ENCODE peak calls at places on chromosomes 2 and 18, in four cellular contexts. O is GM12891, H is GM12878, L is HL-60. G is an unnamed sample.

GRCh38 chr2:47031909-47032668 is 116.5 kb upstream of the MCFD2 start:
- DNase-seq in L (no peak), O (no peak), H (no peak), G (no peak)

GRCh38 chr2:232013701-232014353 is 52.3 kb downstream of the DIS3L2 start:
- DNase-seq in O (no peak), H (peak; percentile 19), L (peak; percentile 25), G (no peak)

GRCh38 chr2:113084249-113085000 is 16.7 kb downstream of the IL1F10 start:
- DNase-seq in O (no peak), L (peak; percentile 15), H (no peak), G (no peak)

GRCh38 chr2:39697480-39697879 is 31.8 kb downstream of the TMEM178A start:
- DNase-seq in O (no peak), H (no peak), L (no peak), G (no peak)

GRCh38 chr2:160409480-160409879 is 84.1 kb downstream of the RBMS1 start:
- DNase-seq in H (no peak), O (no peak), L (no peak), G (no peak)

GRCh38 chr2:85539361-85540130 is 578 bp downstream of the MAT2A start:
- DNase-seq in H (peak; percentile 36), O (no peak), L (peak; percentile 58), G (peak; percentile 86)

GRCh38 chr18:22349966-22350365 is 67.7 kb downstream of the CTAGE1 start:
- DNase-seq in L (no peak), H (no peak), O (no peak), G (no peak)

GRCh38 chr2:20093263-20094141 is 42.1 kb upstream of the LAPTM4A start:
- DNase-seq in O (no peak), H (no peak), L (peak; percentile 10), G (no peak)

GRCh38 chr2:240645346-240646060 is 20.2 kb downstream of the GPR35 start:
- DNase-seq in L (no peak), H (no peak), O (peak; percentile 20), G (no peak)

GRCh38 chr2:12923907-12924610 is 207.3 kb downstream of the TRIB2 start:
- DNase-seq in H (no peak), L (no peak), O (no peak), G (no peak)

GRCh38 chr18:9915291-9916066 is 1.7 kb downstream of the VAPA start:
- DNase-seq in O (no peak), H (no peak), L (no peak), G (no peak)

GRCh38 chr18:9916814-9917213 is 3.0 kb downstream of the VAPA start:
- DNase-seq in H (no peak), L (no peak), O (no peak), G (no peak)

GRCh38 chr18:9914334-9914583 is 443 bp downstream of the VAPA start:
- DNase-seq in H (no peak), O (no peak), L (no peak), G (no peak)

GRCh38 chr18:9914584-9915290 is 921 bp downstream of the VAPA start:
- DNase-seq in O (peak; percentile 52), H (no peak), L (peak; percentile 85), G (no peak)

DNA sequence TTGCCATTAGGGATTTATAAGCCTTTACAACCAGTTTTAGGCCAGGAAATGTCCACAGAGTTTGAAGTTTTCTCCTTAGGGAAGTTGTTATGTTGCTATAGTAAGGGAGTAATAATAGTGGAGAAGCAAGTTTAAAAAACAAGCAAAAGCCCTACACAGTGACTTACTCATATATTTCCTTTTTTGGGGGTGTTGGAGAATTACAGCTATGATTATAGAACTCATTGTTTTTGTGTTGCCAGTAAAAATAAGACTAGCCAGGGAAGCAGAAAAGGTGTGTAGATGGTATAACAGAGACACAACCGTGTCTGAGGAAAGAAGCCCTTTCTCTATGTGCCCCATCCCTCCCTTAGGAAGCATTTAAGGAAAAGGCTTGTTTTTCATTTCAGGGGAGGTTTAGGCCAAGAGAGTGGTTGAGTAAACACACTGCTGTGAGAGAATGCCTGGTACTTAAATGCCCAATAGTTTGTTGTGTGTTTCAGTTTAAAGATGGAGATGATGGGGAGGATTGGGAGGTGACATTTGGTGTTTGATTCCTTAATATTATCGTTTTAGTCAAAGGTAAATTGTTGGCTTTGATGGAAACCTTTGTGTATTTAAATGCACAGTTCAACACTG is 2.4 kb downstream of the VAPA start:
- DNase-seq in L (no peak), H (no peak), O (no peak), G (no peak)
- TF ChIP-seq SPI1 in L (no peak), H (no peak), O (no peak), G (no peak)

GRCh38 chr2:173150087-173150486 is 74.4 kb downstream of the MAP3K20 start:
- DNase-seq in O (no peak), L (no peak), H (no peak), G (no peak)
- TF ChIP-seq SPI1 in O (no peak), L (no peak), H (no peak), G (no peak)

GRCh38 chr18:63785031-63785430 is 9.8 kb downstream of the SERPINB7 start:
- DNase-seq in L (no peak), H (no peak), O (no peak), G (no peak)

GRCh38 chr18:63789327-63789726 is 14.1 kb downstream of the SERPINB7 start:
- DNase-seq in H (no peak), L (no peak), O (no peak), G (no peak)

GRCh38 chr18:63787673-63788072 is 12.5 kb downstream of the SERPINB7 start:
- DNase-seq in H (no peak), O (no peak), L (no peak), G (no peak)

GRCh38 chr18:63783394-63783793 is 8.2 kb downstream of the SERPINB7 start:
- DNase-seq in L (peak; percentile 65), O (no peak), H (no peak), G (no peak)

GRCh38 chr18:63788447-63789096 is 13.4 kb downstream of the SERPINB7 start:
- DNase-seq in L (peak; percentile 86), O (no peak), H (no peak), G (no peak)
- TF ChIP-seq SPI1 in L (peak; percentile 92), O (no peak), H (no peak), G (no peak)

GRCh38 chr2:95274291-95275150 is at the start of gene PROM2:
- DNase-seq in O (no peak), L (no peak), H (no peak), G (no peak)
- TF ChIP-seq SPI1 in O (no peak), L (no peak), H (no peak), G (no peak)

DNA sequence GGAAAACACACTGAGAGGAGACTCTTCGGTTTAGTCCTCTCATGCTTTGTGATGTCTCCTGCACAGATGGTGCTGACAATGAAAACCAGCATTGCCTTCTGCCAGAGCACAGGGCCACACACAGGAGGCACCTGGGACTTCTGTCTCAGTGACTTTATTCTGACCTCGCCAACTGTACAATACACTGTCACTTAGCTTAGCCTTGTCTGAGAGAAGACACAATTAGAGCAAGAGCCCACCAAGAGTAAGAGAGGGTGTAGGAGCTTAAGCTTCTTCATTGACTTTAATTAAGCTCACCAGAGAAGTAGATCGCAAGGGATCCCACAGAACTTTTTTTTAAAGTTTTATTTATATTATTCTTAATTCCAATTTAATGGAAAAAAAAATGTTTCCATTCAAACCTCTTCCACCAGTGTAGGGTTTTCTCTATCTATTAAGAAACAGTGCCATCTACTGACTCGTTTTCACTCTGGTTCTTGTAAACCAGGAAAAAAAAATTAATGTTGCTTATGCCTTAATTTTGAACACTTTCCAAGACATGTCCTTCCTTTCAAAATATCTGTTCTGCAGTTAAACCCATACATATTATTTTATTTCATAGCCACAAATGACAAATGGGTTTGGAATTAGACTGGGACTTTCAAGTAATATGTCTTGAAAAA is 42.4 kb upstream of the DDX18 start:
- DNase-seq in H (no peak), L (no peak), O (no peak), G (no peak)
- TF ChIP-seq SPI1 in H (no peak), L (no peak), O (no peak), G (no peak)

DNA sequence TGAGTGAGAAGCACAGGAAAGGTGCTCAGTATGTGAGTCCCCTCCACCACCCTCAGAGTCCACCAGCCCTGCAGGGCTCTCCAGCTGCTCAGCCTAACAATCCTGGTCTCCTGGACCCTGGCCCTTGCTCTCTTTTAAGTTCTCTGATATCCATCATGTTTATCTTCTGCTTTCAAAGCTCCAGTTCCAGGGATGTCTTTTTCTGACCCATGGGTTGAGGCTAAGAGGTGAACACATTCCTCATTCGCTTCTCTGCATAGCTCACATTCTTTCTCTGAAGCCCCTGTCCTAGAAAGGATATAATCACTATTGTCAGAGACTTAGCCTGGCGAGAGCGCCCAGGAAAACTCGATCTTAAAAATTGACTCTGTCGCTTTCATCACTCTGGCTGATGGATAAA is 86.4 kb downstream of the ARL4C start:
- DNase-seq in H (no peak), O (no peak), L (no peak), G (no peak)
- TF ChIP-seq SPI1 in H (no peak), O (no peak), L (no peak), G (no peak)

DNA sequence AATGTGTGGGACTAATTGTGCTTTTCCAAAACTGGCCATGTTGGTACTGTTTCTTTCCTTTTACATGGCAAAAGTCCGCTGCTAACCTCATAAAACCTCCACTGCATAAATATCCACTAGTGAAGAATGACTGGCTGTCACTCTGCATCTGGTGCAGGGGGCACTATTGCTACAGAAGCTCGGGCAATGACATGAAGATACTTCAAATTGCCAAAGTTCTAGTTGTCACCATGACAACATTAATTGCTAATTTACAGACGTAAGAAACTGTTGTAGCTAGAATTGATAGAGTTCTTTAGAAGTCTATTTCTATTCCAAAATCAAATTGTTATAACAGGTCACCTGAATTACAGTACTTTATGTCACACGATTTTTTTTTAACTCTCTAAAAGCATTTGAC is 861 bp downstream of the CFAP210 start:
- DNase-seq in L (peak; percentile 21), H (no peak), O (no peak), G (no peak)
- TF ChIP-seq SPI1 in L (no peak), H (no peak), O (no peak), G (no peak)

GRCh38 chr2:173028671-173029070 is 47.0 kb upstream of the MAP3K20 start:
- DNase-seq in H (no peak), O (no peak), L (no peak), G (no peak)

GRCh38 chr2:173030541-173031485 is 44.8 kb upstream of the MAP3K20 start:
- DNase-seq in L (no peak), H (no peak), O (no peak), G (no peak)

GRCh38 chr2:173034143-173034542 is 41.5 kb upstream of the MAP3K20 start:
- DNase-seq in L (no peak), O (no peak), H (no peak), G (no peak)

GRCh38 chr2:173033080-173033479 is 42.6 kb upstream of the MAP3K20 start:
- DNase-seq in L (no peak), O (no peak), H (no peak), G (no peak)

DNA sequence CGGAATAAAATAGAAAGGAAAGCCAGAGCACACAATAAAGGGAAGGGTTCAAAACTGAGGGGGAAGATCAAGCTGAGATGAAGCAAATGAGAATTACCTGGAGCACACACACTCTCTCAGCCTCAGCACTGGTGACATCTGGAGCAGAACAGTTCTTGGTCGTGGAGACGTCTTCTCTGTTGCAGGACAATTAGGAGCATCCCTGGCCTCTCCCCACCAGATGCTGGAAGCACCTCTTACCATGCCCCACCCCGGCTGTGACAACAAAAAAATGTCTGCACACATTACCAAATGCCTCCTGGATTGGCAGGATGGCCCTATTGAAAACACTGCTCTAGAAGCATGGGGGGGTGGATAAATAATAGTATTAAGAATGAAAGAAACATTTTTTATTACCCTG is 43.6 kb upstream of the MAP3K20 start:
- DNase-seq in L (no peak), H (no peak), O (no peak), G (no peak)
- TF ChIP-seq SPI1 in L (no peak), H (no peak), O (no peak), G (no peak)

GRCh38 chr2:142165790-142166189 is 35.0 kb upstream of the LRP1B start:
- DNase-seq in O (no peak), L (peak; percentile 3), H (peak; percentile 37), G (no peak)
- TF ChIP-seq SPI1 in O (no peak), L (no peak), H (no peak), G (no peak)

GRCh38 chr2:25401307-25402021 is 59.7 kb upstream of the DNMT3A start:
- DNase-seq in H (no peak), O (no peak), L (no peak), G (no peak)
- TF ChIP-seq SPI1 in H (no peak), O (no peak), L (no peak), G (no peak)

G was measured in K562.